ENCODE peak calls at places on chromosomes 16 and 17, in eight cellular contexts. A is AG04450, F is tibial nerve, B is aorta, P is transverse colon, T is IMR-90, N is SJSA1, Q is Peyer's patch. H is an unnamed sample.

GRCh38 chr17:74176546-74177001 is 26.9 kb upstream of the RPL38 start:
- DNase-seq in A (no peak), F (peak; percentile 30), B (peak; percentile 81), P (peak; percentile 68), T (peak; percentile 48), N (peak; percentile 66), Q (peak; percentile 25), H (no peak)

GRCh38 chr16:70767377-70768204 is 33.4 kb downstream of the VAC14 start:
- DNase-seq in A (no peak), F (no peak), B (no peak), P (no peak), T (no peak), N (no peak), Q (no peak), H (no peak)

GRCh38 chr17:7555320-7555948 is 3.1 kb upstream of the TNFSF13 start:
- DNase-seq in A (no peak), F (no peak), B (no peak), P (no peak), T (no peak), N (no peak), Q (no peak), H (no peak)

GRCh38 chr17:46194393-46195216 is 1.4 kb upstream of the KANSL1 start:
- DNase-seq in A (no peak), F (no peak), B (no peak), P (no peak), T (peak; percentile 59), N (no peak), Q (peak; percentile 40), H (peak; percentile 22)

GRCh38 chr16:48537909-48538745 is 71.9 kb downstream of the N4BP1 start:
- DNase-seq in A (no peak), F (no peak), B (no peak), P (peak; percentile 54), T (no peak), N (no peak), Q (no peak), H (no peak)

GRCh38 chr17:9928601-9929341 is 23.7 kb upstream of the RCVRN start:
- DNase-seq in A (peak; percentile 63), F (no peak), B (no peak), P (no peak), T (peak; percentile 96), N (peak; percentile 72), Q (no peak), H (no peak)

GRCh38 chr17:17792551-17793377 is 44.0 kb downstream of the SREBF1 start:
- DNase-seq in A (no peak), F (no peak), B (no peak), P (no peak), T (peak; percentile 73), N (no peak), Q (no peak), H (peak; percentile 62)

GRCh38 chr17:42363767-42364585 is 24.3 kb downstream of the STAT3 start:
- DNase-seq in A (no peak), F (no peak), B (no peak), P (no peak), T (peak; percentile 72), N (no peak), Q (no peak), H (no peak)

GRCh38 chr17:77449373-77449907 is 308.7 kb downstream of the SEC14L1 start:
- DNase-seq in A (no peak), F (no peak), B (no peak), P (no peak), T (no peak), N (no peak), Q (no peak), H (no peak)

GRCh38 chr17:47072881-47073280 is 93.8 kb upstream of the RPRML start:
- DNase-seq in A (no peak), F (no peak), B (no peak), P (no peak), T (peak; percentile 33), N (no peak), Q (no peak), H (no peak)

GRCh38 chr17:72373910-72374741 is 253.3 kb downstream of the SOX9 start:
- DNase-seq in A (no peak), F (no peak), B (no peak), P (no peak), T (peak; percentile 63), N (no peak), Q (no peak), H (no peak)

GRCh38 chr17:5526821-5527598 is 40.6 kb downstream of the MIS12 start:
- DNase-seq in A (peak; percentile 91), F (no peak), B (peak; percentile 90), P (peak; percentile 26), T (peak; percentile 98), N (peak; percentile 89), Q (peak; percentile 24), H (no peak)

GRCh38 chr16:63617047-63617989 is 1504.5 kb downstream of the CDH11 start:
- DNase-seq in A (no peak), F (no peak), B (peak; percentile 67), P (no peak), T (no peak), N (no peak), Q (no peak), H (no peak)

GRCh38 chr17:8120520-8121443 is 2.5 kb upstream of the ALOXE3 start:
- DNase-seq in A (no peak), F (no peak), B (peak; percentile 84), P (peak; percentile 67), T (peak; percentile 69), N (peak; percentile 79), Q (no peak), H (peak; percentile 51)

GRCh38 chr16:87409153-87409552 is 17.0 kb downstream of the MAP1LC3B start:
- DNase-seq in A (no peak), F (no peak), B (no peak), P (no peak), T (no peak), N (no peak), Q (no peak), H (no peak)

GRCh38 chr16:87404764-87405625 is 12.9 kb downstream of the MAP1LC3B start:
- DNase-seq in A (no peak), F (no peak), B (peak; percentile 67), P (no peak), T (no peak), N (no peak), Q (no peak), H (no peak)

GRCh38 chr16:87407511-87408112 is 15.5 kb downstream of the MAP1LC3B start:
- DNase-seq in A (no peak), F (no peak), B (no peak), P (peak; percentile 65), T (no peak), N (no peak), Q (peak; percentile 60), H (no peak)

GRCh38 chr16:87409781-87410180 is 17.6 kb downstream of the MAP1LC3B start:
- DNase-seq in A (no peak), F (no peak), B (no peak), P (no peak), T (no peak), N (no peak), Q (no peak), H (no peak)

DNA sequence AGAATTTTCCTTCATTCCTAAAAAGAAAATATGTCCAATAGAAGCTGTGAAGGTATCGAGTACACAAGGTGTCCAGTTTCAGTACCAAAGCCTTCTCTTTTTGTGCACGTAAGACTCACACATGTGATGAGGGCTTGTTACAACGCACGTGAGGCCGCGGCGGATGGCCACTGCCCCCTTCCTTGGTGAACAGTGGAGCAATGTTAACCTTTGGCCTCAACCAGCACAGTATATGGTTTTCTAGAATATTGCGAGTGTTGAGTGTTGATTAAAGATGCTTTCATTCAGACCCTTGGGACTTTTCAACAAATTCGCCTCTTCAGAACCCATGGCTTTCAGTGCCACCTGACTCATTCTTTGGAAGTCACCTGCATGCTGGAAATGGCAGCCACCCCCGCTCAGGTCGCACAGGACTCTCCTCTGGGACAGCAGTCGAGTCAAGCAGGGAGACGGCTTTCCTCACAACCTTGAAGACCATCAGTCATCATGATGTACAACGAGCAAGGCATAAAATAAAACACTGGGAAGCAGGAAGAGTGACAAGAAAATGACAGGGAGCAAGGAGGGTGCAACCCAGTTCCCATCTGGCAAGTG is 14.5 kb downstream of the MAP1LC3B start:
- DNase-seq in A (no peak), F (no peak), B (no peak), P (no peak), T (no peak), N (no peak), Q (no peak), H (no peak)
- H3K27ac ChIP-seq in A (no peak overlapping the region), F (no peak overlapping the region), B (no peak overlapping the region), P (peak overlapping the region; percentile 14), T (no peak overlapping the region), N (no peak overlapping the region), Q (peak overlapping the region; percentile 36), H (no peak overlapping the region)

GRCh38 chr16:11691771-11692170 is 23.5 kb downstream of the SNN start:
- DNase-seq in A (no peak), F (no peak), B (no peak), P (no peak), T (no peak), N (peak; percentile 34), Q (no peak), H (no peak)
- H3K27ac ChIP-seq in A (no peak overlapping the region), F (no peak overlapping the region), B (no peak overlapping the region), P (no peak overlapping the region), T (no peak overlapping the region), N (no peak overlapping the region), Q (no peak overlapping the region), H (no peak overlapping the region)

GRCh38 chr17:57517216-57517518 is 227.9 kb downstream of the CCDC182 start:
- DNase-seq in A (no peak), F (no peak), B (peak; percentile 32), P (no peak), T (no peak), N (no peak), Q (no peak), H (no peak)

GRCh38 chr17:57519199-57519598 is 225.9 kb downstream of the CCDC182 start:
- DNase-seq in A (peak; percentile 21), F (no peak), B (peak; percentile 51), P (no peak), T (peak; percentile 58), N (no peak), Q (no peak), H (no peak)

GRCh38 chr17:57517519-57518342 is 227.4 kb downstream of the CCDC182 start:
- DNase-seq in A (no peak), F (no peak), B (no peak), P (no peak), T (no peak), N (no peak), Q (no peak), H (no peak)

GRCh38 chr17:57519800-57520199 is 225.3 kb downstream of the CCDC182 start:
- DNase-seq in A (no peak), F (no peak), B (no peak), P (no peak), T (no peak), N (no peak), Q (no peak), H (no peak)

GRCh38 chr17:57518587-57519118 is 226.4 kb downstream of the CCDC182 start:
- DNase-seq in A (no peak), F (no peak), B (no peak), P (no peak), T (no peak), N (no peak), Q (no peak), H (no peak)
- H3K27ac ChIP-seq in A (no peak overlapping the region), F (no peak overlapping the region), B (no peak overlapping the region), P (no peak overlapping the region), T (no peak overlapping the region), N (no peak overlapping the region), Q (no peak overlapping the region), H (no peak overlapping the region)

GRCh38 chr16:76897816-76898215 is 293.2 kb upstream of the MON1B start:
- DNase-seq in A (no peak), F (no peak), B (no peak), P (no peak), T (no peak), N (no peak), Q (no peak), H (no peak)

GRCh38 chr16:76900285-76901263 is 290.4 kb upstream of the MON1B start:
- DNase-seq in A (no peak), F (no peak), B (no peak), P (no peak), T (no peak), N (no peak), Q (no peak), H (no peak)

GRCh38 chr16:76899767-76900166 is 291.2 kb upstream of the MON1B start:
- DNase-seq in A (no peak), F (no peak), B (no peak), P (no peak), T (no peak), N (no peak), Q (no peak), H (no peak)
- H3K27ac ChIP-seq in A (no peak overlapping the region), F (no peak overlapping the region), B (no peak overlapping the region), P (no peak overlapping the region), T (no peak overlapping the region), N (no peak overlapping the region), Q (no peak overlapping the region), H (no peak overlapping the region)

H was measured in CD4-positive, alpha-beta T cell.